ENCODE peak calls at places on chromosomes 5 and 9, in six cellular contexts. H is HCT116, Z is mammary epithelial cell, B is GM23338, G is hepatocyte, R is endothelial cell of umbilical vein. O is an unnamed sample.
A peak's percentile ranks its signal among the peaks of the same experiment; 100 is the strongest.

GRCh38 chr9:77648458-77649108 is 461 bp upstream of the GNA14 start:
- DNase-seq in Z (peak; percentile 31), B (peak; percentile 81), H (no peak), G (peak; percentile 61), R (peak; percentile 51), O (no peak)

GRCh38 chr9:93525476-93525875 is 50.9 kb upstream of the PHF2 start:
- DNase-seq in Z (no peak), B (no peak), H (no peak), G (no peak), R (no peak), O (peak; percentile 48)

GRCh38 chr9:78666818-78667429 is 370.0 kb downstream of the PSAT1 start:
- DNase-seq in H (no peak), R (no peak), Z (no peak), B (no peak), G (no peak), O (no peak)

GRCh38 chr9:110129460-110129859 is 78.5 kb downstream of the C9orf152 start:
- DNase-seq in G (no peak), R (no peak), Z (no peak), B (no peak), H (no peak), O (no peak)

GRCh38 chr5:10353241-10354047 is at the start of gene MARCHF6:
- DNase-seq in H (peak; percentile 83), R (peak; percentile 89), B (peak; percentile 97), Z (peak; percentile 98), G (peak; percentile 99), O (peak; percentile 93)

GRCh38 chr5:27652505-27652904 is 614.1 kb upstream of the CDH9 start:
- DNase-seq in Z (no peak), G (no peak), B (peak; percentile 64), R (no peak), H (no peak), O (no peak)

GRCh38 chr5:54309751-54310432 is 481 bp downstream of the ARL15 start:
- DNase-seq in B (peak; percentile 59), R (peak; percentile 62), H (no peak), Z (peak; percentile 57), G (peak; percentile 60), O (peak; percentile 28)

GRCh38 chr9:109793196-109793595 is 13.2 kb downstream of the PALM2AKAP2 start:
- DNase-seq in R (no peak), Z (peak; percentile 76), B (no peak), H (no peak), G (peak; percentile 64), O (peak; percentile 20)

GRCh38 chr5:159331099-159331973 is 1.0 kb upstream of the IL12B start:
- DNase-seq in H (no peak), B (peak; percentile 71), Z (no peak), G (peak; percentile 79), R (peak; percentile 30), O (peak; percentile 27)

GRCh38 chr9:97906236-97906831 is 16.0 kb downstream of the TRMO start:
- DNase-seq in R (peak; percentile 61), H (no peak), G (no peak), B (no peak), Z (no peak), O (no peak)

GRCh38 chr5:180133060-180133459 is 61.5 kb upstream of the RNF130 start:
- DNase-seq in B (no peak), Z (no peak), G (no peak), H (no peak), R (no peak), O (no peak)

GRCh38 chr5:114952876-114953275 is 216.8 kb downstream of the TRIM36 start:
- DNase-seq in G (no peak), H (no peak), R (no peak), B (no peak), Z (no peak), O (no peak)

GRCh38 chr5:109416882-109417281 is 7.1 kb upstream of the PJA2 start:
- DNase-seq in H (no peak), B (no peak), Z (no peak), G (no peak), R (peak; percentile 15), O (no peak)

GRCh38 chr5:1343931-1344901 is 683 bp downstream of the CLPTM1L start:
- DNase-seq in G (peak; percentile 51), R (peak; percentile 37), Z (peak; percentile 5), B (peak; percentile 22), H (no peak), O (peak; percentile 4)

GRCh38 chr9:113298924-113299770 is 4.0 kb downstream of the RNF183 start:
- DNase-seq in B (no peak), G (no peak), Z (no peak), R (no peak), H (no peak), O (no peak)

GRCh38 chr5:125245216-125245615 is 498.8 kb upstream of the ZNF608 start:
- DNase-seq in B (no peak), Z (no peak), R (no peak), H (no peak), G (no peak), O (no peak)

GRCh38 chr5:2297991-2298390 is 415.3 kb upstream of the IRX4 start:
- DNase-seq in Z (no peak), G (no peak), B (no peak), R (no peak), H (no peak), O (no peak)

GRCh38 chr5:149580808-149581191 is 498 bp upstream of the ARHGEF37 start:
- DNase-seq in R (no peak), Z (no peak), B (no peak), H (no peak), G (no peak), O (no peak)

GRCh38 chr9:38128752-38129270 is 59.8 kb upstream of the SHB start:
- DNase-seq in R (no peak), Z (no peak), H (no peak), B (no peak), G (no peak), O (no peak)

GRCh38 chr9:81389569-81389993 is 299.8 kb downstream of the TLE1 start:
- DNase-seq in G (peak; percentile 37), Z (peak; percentile 89), R (peak; percentile 98), B (no peak), H (peak; percentile 22), O (no peak)

GRCh38 chr5:141513021-141513626 is 24.2 kb downstream of the PCDHGC5 start:
- DNase-seq in Z (no peak), H (no peak), G (no peak), R (peak; percentile 62), B (peak; percentile 51), O (peak; percentile 90)

GRCh38 chr9:69324549-69325401 is at the start of gene ENTREP1:
- DNase-seq in B (peak; percentile 85), Z (peak; percentile 75), H (peak; percentile 24), R (peak; percentile 62), G (peak; percentile 78), O (no peak)

GRCh38 chr9:125370786-125371185 is 109.2 kb downstream of the GAPVD1 start:
- DNase-seq in Z (no peak), R (no peak), B (peak; percentile 21), H (no peak), G (no peak), O (peak; percentile 11)

GRCh38 chr5:163718256-163718655 is 212.8 kb downstream of the MAT2B start:
- DNase-seq in G (no peak), R (no peak), H (no peak), B (no peak), Z (peak; percentile 7), O (no peak)

GRCh38 chr5:75050415-75050814 is 1.9 kb downstream of the GCNT4 start:
- DNase-seq in B (peak; percentile 88), H (no peak), G (peak; percentile 35), R (peak; percentile 3), Z (no peak), O (peak; percentile 80)

GRCh38 chr5:173888473-173889135 is 455 bp downstream of the CPEB4 start:
- DNase-seq in Z (no peak), B (peak; percentile 41), H (no peak), G (no peak), R (peak; percentile 23), O (no peak)

GRCh38 chr9:77512876-77513275 is 135.2 kb downstream of the GNA14 start:
- DNase-seq in Z (no peak), H (no peak), G (peak; percentile 25), R (peak; percentile 48), B (no peak), O (peak; percentile 24)

GRCh38 chr5:62473209-62473608 is 60.6 kb downstream of the IPO11 start:
- DNase-seq in B (no peak), Z (no peak), G (no peak), H (no peak), R (peak; percentile 28), O (peak; percentile 7)

GRCh38 chr5:111254613-111255012 is 30.4 kb downstream of the CAMK4 start:
- DNase-seq in H (no peak), Z (peak; percentile 35), B (no peak), R (no peak), G (no peak), O (no peak)

GRCh38 chr9:114417511-114417910 is 29.7 kb upstream of the AKNA start:
- DNase-seq in H (no peak), G (no peak), B (no peak), Z (peak; percentile 26), R (no peak), O (no peak)

GRCh38 chr9:133421615-133422542 is at the start of gene ADAMTS13:
- DNase-seq in Z (no peak), R (no peak), G (no peak), H (no peak), B (peak; percentile 81), O (no peak)

GRCh38 chr5:88686077-88686541 is 196.9 kb downstream of the MEF2C start:
- DNase-seq in Z (no peak), R (no peak), G (no peak), B (peak; percentile 2), H (no peak), O (no peak)
- TF ChIP-seq EZH2 in Z (no peak), R (peak; percentile 30), G (peak; percentile 79), B (peak; percentile 71), H (no peak), O (no peak)

GRCh38 chr9:126664893-126665695 is 51.4 kb downstream of the LMX1B start:
- DNase-seq in H (no peak), Z (no peak), R (no peak), B (peak; percentile 90), G (peak; percentile 55), O (no peak)
- H3K4me3 ChIP-seq in H (no peak overlapping the region), Z (peak overlapping the region; percentile 7), R (no peak overlapping the region), B (peak overlapping the region; percentile 53), G (no peak overlapping the region), O (no peak overlapping the region)

GRCh38 chr9:88344013-88344412 is 44.2 kb upstream of the SPIN1 start:
- DNase-seq in B (no peak), R (no peak), Z (no peak), H (no peak), G (no peak), O (no peak)
- H3K27ac ChIP-seq in B (no peak overlapping the region), R (no peak overlapping the region), Z (no peak overlapping the region), H (peak overlapping the region; percentile 36), G (peak overlapping the region; percentile 84), O (no peak overlapping the region)

DNA sequence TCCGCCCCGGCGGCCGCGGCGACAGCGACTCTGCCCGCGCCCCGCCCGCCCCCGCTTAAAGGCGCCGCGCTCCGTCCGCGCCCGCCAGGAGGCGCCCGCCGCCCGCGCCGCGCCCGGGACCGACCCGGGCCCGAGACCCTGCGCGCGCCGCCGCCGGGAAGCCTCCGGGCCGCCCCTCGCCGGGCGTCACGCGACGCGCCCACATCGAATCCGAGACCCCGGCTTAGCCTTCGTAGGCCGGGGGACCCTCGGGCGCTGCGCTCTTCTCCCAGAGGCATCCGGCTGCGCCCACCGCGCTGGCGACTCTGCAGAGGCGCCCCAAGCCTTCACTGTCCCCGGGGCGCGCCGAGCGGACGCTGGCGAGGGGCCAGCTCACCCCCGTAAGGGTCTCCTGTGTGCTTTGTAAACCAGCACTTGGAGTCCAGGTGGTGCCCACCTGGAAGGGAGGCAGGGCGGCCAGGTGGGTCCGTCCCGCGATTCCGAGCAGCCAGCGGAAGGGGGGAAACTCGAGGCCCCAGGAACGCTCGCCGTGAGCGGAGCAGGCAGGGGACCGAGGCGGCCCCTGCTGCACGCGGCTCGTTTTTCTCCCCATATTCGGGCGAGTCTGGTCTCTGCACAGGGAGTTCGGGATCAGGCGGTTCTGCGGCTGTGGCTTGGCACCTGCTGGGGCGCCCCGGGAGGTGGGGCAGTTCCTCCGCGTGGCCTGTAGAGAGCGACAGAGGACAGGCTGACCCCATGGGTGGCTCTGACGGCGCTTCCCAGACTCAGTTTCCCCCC is 432 bp upstream of the ABCA2 start:
- DNase-seq in B (peak; percentile 78), H (no peak), G (peak; percentile 91), R (peak; percentile 19), Z (peak; percentile 47), O (peak; percentile 81)
- TF ChIP-seq EZH2 in B (no peak), H (no peak), G (no peak), R (no peak), Z (peak; percentile 18), O (no peak)